ENCODE peak calls at places on chromosomes 4 and X, in eight cellular contexts. One of them, this sample, is unnamed.
A peak's percentile ranks its signal among the peaks of the same experiment; 100 is the strongest.

GRCh38 chr4:77268108-77268507 is 111.1 kb downstream of the CCNG2 start:
- DNase-seq in H9: no peak
- DNase-seq in A549: no peak
- DNase-seq in DND-41: no peak
- DNase-seq in upper lobe of right lung: no peak
- DNase-seq in ovary: no peak
- DNase-seq in fibroblast of pulmonary artery: no peak
- DNase-seq in glutamatergic neuron: no peak
- DNase-seq in this sample: no peak

GRCh38 chr4:80097395-80098177 is 24.6 kb upstream of the ANTXR2 start:
- DNase-seq in H9: no peak
- DNase-seq in A549: no peak
- DNase-seq in DND-41: no peak
- DNase-seq in upper lobe of right lung: no peak
- DNase-seq in ovary: no peak
- DNase-seq in fibroblast of pulmonary artery: peak; percentile 94
- DNase-seq in glutamatergic neuron: no peak
- DNase-seq in this sample: peak; percentile 56

GRCh38 chrX:2311483-2311882 is 189.3 kb downstream of the DHRSX start:
- DNase-seq in H9: peak; percentile 68
- DNase-seq in A549: no peak
- DNase-seq in DND-41: no peak
- DNase-seq in upper lobe of right lung: no peak
- DNase-seq in ovary: no peak
- DNase-seq in fibroblast of pulmonary artery: no peak
- DNase-seq in glutamatergic neuron: peak; percentile 46
- DNase-seq in this sample: no peak

GRCh38 chr4:107893171-107894137 is 37.9 kb upstream of the CYP2U1 start:
- DNase-seq in H9: no peak
- DNase-seq in A549: no peak
- DNase-seq in DND-41: no peak
- DNase-seq in upper lobe of right lung: no peak
- DNase-seq in ovary: no peak
- DNase-seq in fibroblast of pulmonary artery: peak; percentile 53
- DNase-seq in glutamatergic neuron: no peak
- DNase-seq in this sample: no peak

GRCh38 chr4:160724063-160724462 is 1439.7 kb downstream of the FSTL5 start:
- DNase-seq in H9: no peak
- DNase-seq in A549: no peak
- DNase-seq in DND-41: no peak
- DNase-seq in upper lobe of right lung: no peak
- DNase-seq in ovary: no peak
- DNase-seq in fibroblast of pulmonary artery: no peak
- DNase-seq in glutamatergic neuron: no peak
- DNase-seq in this sample: no peak

GRCh38 chr4:183504930-183505555 is at the start of gene ING2:
- DNase-seq in H9: no peak
- DNase-seq in A549: peak; percentile 54
- DNase-seq in DND-41: no peak
- DNase-seq in upper lobe of right lung: no peak
- DNase-seq in ovary: peak; percentile 73
- DNase-seq in fibroblast of pulmonary artery: no peak
- DNase-seq in glutamatergic neuron: peak; percentile 74
- DNase-seq in this sample: peak; percentile 20

GRCh38 chrX:129793604-129794191 is 13.9 kb downstream of the SASH3 start:
- DNase-seq in H9: no peak
- DNase-seq in A549: no peak
- DNase-seq in DND-41: peak; percentile 29
- DNase-seq in upper lobe of right lung: no peak
- DNase-seq in ovary: no peak
- DNase-seq in fibroblast of pulmonary artery: no peak
- DNase-seq in glutamatergic neuron: no peak
- DNase-seq in this sample: no peak

GRCh38 chrX:103792916-103793540 is 16.4 kb downstream of the PLP1 start:
- DNase-seq in H9: no peak
- DNase-seq in A549: no peak
- DNase-seq in DND-41: no peak
- DNase-seq in upper lobe of right lung: no peak
- DNase-seq in ovary: no peak
- DNase-seq in fibroblast of pulmonary artery: peak; percentile 81
- DNase-seq in glutamatergic neuron: no peak
- DNase-seq in this sample: no peak

GRCh38 chr4:4574052-4574451 is 32.2 kb upstream of the STX18 start:
- DNase-seq in H9: no peak
- DNase-seq in A549: no peak
- DNase-seq in DND-41: no peak
- DNase-seq in upper lobe of right lung: no peak
- DNase-seq in ovary: no peak
- DNase-seq in fibroblast of pulmonary artery: no peak
- DNase-seq in glutamatergic neuron: no peak
- DNase-seq in this sample: no peak

GRCh38 chr4:52824603-52825310 is 37.4 kb upstream of the RASL11B start:
- DNase-seq in H9: peak; percentile 21
- DNase-seq in A549: no peak
- DNase-seq in DND-41: no peak
- DNase-seq in upper lobe of right lung: no peak
- DNase-seq in ovary: peak; percentile 47
- DNase-seq in fibroblast of pulmonary artery: peak; percentile 50
- DNase-seq in glutamatergic neuron: no peak
- DNase-seq in this sample: peak; percentile 46

GRCh38 chr4:147987252-147987651 is 255.4 kb downstream of the ARHGAP10 start:
- DNase-seq in H9: no peak
- DNase-seq in A549: no peak
- DNase-seq in DND-41: no peak
- DNase-seq in upper lobe of right lung: no peak
- DNase-seq in ovary: no peak
- DNase-seq in fibroblast of pulmonary artery: no peak
- DNase-seq in glutamatergic neuron: no peak
- DNase-seq in this sample: no peak

GRCh38 chr4:128163177-128164117 is 102.3 kb downstream of the LARP1B start:
- DNase-seq in H9: no peak
- DNase-seq in A549: peak; percentile 28
- DNase-seq in DND-41: no peak
- DNase-seq in upper lobe of right lung: no peak
- DNase-seq in ovary: no peak
- DNase-seq in fibroblast of pulmonary artery: peak; percentile 81
- DNase-seq in glutamatergic neuron: no peak
- DNase-seq in this sample: no peak

GRCh38 chr4:112766422-112766821 is 129.5 kb downstream of the LARP7 start:
- DNase-seq in H9: no peak
- DNase-seq in A549: no peak
- DNase-seq in DND-41: no peak
- DNase-seq in upper lobe of right lung: no peak
- DNase-seq in ovary: no peak
- DNase-seq in fibroblast of pulmonary artery: peak; percentile 41
- DNase-seq in glutamatergic neuron: peak; percentile 49
- DNase-seq in this sample: no peak

GRCh38 chr4:17812125-17812524 is 1.3 kb downstream of the NCAPG start:
- DNase-seq in H9: no peak
- DNase-seq in A549: no peak
- DNase-seq in DND-41: no peak
- DNase-seq in upper lobe of right lung: no peak
- DNase-seq in ovary: no peak
- DNase-seq in fibroblast of pulmonary artery: no peak
- DNase-seq in glutamatergic neuron: no peak
- DNase-seq in this sample: no peak

GRCh38 chrX:40303256-40304077 is 205.7 kb upstream of the BCOR start:
- DNase-seq in H9: no peak
- DNase-seq in A549: no peak
- DNase-seq in DND-41: no peak
- DNase-seq in upper lobe of right lung: no peak
- DNase-seq in ovary: no peak
- DNase-seq in fibroblast of pulmonary artery: no peak
- DNase-seq in glutamatergic neuron: no peak
- DNase-seq in this sample: no peak

GRCh38 chr4:158778712-158779111 is 9.9 kb downstream of the FNIP2 start:
- DNase-seq in H9: no peak
- DNase-seq in A549: no peak
- DNase-seq in DND-41: no peak
- DNase-seq in upper lobe of right lung: no peak
- DNase-seq in ovary: no peak
- DNase-seq in fibroblast of pulmonary artery: no peak
- DNase-seq in glutamatergic neuron: no peak
- DNase-seq in this sample: no peak

GRCh38 chr4:139558235-139559094 is 2.4 kb upstream of the SETD7 start:
- DNase-seq in H9: no peak
- DNase-seq in A549: no peak
- DNase-seq in DND-41: no peak
- DNase-seq in upper lobe of right lung: no peak
- DNase-seq in ovary: peak; percentile 27
- DNase-seq in fibroblast of pulmonary artery: no peak
- DNase-seq in glutamatergic neuron: no peak
- DNase-seq in this sample: no peak

GRCh38 chrX:13695601-13696115 is 6.7 kb downstream of the RAB9A start:
- DNase-seq in H9: no peak
- DNase-seq in A549: no peak
- DNase-seq in DND-41: no peak
- DNase-seq in upper lobe of right lung: no peak
- DNase-seq in ovary: no peak
- DNase-seq in fibroblast of pulmonary artery: no peak
- DNase-seq in glutamatergic neuron: no peak
- DNase-seq in this sample: no peak

GRCh38 chrX:132957211-132958085 is 981 bp downstream of the HS6ST2 start:
- DNase-seq in H9: peak; percentile 58
- DNase-seq in A549: no peak
- DNase-seq in DND-41: peak; percentile 76
- DNase-seq in upper lobe of right lung: no peak
- DNase-seq in ovary: peak; percentile 58
- DNase-seq in fibroblast of pulmonary artery: peak; percentile 3
- DNase-seq in glutamatergic neuron: peak; percentile 65
- DNase-seq in this sample: no peak

GRCh38 chr4:143021384-143021783 is 163.3 kb upstream of the USP38 start:
- DNase-seq in H9: no peak
- DNase-seq in A549: no peak
- DNase-seq in DND-41: no peak
- DNase-seq in upper lobe of right lung: no peak
- DNase-seq in ovary: no peak
- DNase-seq in fibroblast of pulmonary artery: no peak
- DNase-seq in glutamatergic neuron: no peak
- DNase-seq in this sample: no peak

GRCh38 chrX:13263560-13264251 is 56.1 kb downstream of the ATXN3L start:
- DNase-seq in H9: no peak
- DNase-seq in A549: no peak
- DNase-seq in DND-41: no peak
- DNase-seq in upper lobe of right lung: no peak
- DNase-seq in ovary: no peak
- DNase-seq in fibroblast of pulmonary artery: no peak
- DNase-seq in glutamatergic neuron: no peak
- DNase-seq in this sample: no peak

GRCh38 chrX:23803931-23804381 is 21.0 kb downstream of the SAT1 start:
- DNase-seq in H9: no peak
- DNase-seq in A549: peak; percentile 70
- DNase-seq in DND-41: no peak
- DNase-seq in upper lobe of right lung: no peak
- DNase-seq in ovary: no peak
- DNase-seq in fibroblast of pulmonary artery: peak; percentile 94
- DNase-seq in glutamatergic neuron: no peak
- DNase-seq in this sample: peak; percentile 23

DNA sequence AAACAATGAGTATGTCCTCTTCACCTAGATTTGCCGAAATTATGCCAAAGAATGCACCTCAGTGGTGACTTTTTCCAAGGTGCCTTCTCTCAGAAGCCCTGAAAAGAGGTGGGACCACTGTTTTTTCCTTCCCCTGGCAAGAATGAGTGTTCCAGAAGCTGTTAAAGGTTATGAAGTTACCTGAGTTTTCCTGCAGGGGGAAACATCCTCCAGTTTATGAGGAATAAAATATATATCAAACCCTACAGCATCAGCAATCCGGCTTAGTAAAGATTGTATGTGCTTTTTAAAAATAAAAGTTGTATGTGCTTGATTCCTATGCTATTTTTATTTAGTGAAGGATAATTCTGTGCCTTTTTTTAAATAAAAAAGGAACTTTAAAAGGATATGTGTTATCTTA is 73.3 kb downstream of the RBM46 start:
- DNase-seq in H9: no peak
- DNase-seq in A549: no peak
- DNase-seq in DND-41: no peak
- DNase-seq in upper lobe of right lung: no peak
- DNase-seq in ovary: no peak
- DNase-seq in fibroblast of pulmonary artery: peak; percentile 52
- DNase-seq in glutamatergic neuron: no peak
- DNase-seq in this sample: no peak
- TF ChIP-seq CTCF in H9: peak; percentile 70
- TF ChIP-seq CTCF in A549: peak; percentile 40
- TF ChIP-seq CTCF in DND-41: peak; percentile 41
- TF ChIP-seq CTCF in upper lobe of right lung: peak; percentile 6
- TF ChIP-seq CTCF in ovary: no peak
- TF ChIP-seq CTCF in fibroblast of pulmonary artery: peak; percentile 44
- TF ChIP-seq CTCF in glutamatergic neuron: peak; percentile 57
- TF ChIP-seq CTCF in this sample: peak; percentile 49

GRCh38 chrX:8366491-8366890 is 98.1 kb upstream of the VCX3B start:
- DNase-seq in H9: no peak
- DNase-seq in A549: no peak
- DNase-seq in DND-41: no peak
- DNase-seq in upper lobe of right lung: no peak
- DNase-seq in ovary: no peak
- DNase-seq in fibroblast of pulmonary artery: no peak
- DNase-seq in glutamatergic neuron: no peak
- DNase-seq in this sample: no peak

GRCh38 chrX:8364369-8365141 is 100.1 kb upstream of the VCX3B start:
- DNase-seq in H9: peak; percentile 60
- DNase-seq in A549: no peak
- DNase-seq in DND-41: peak; percentile 23
- DNase-seq in upper lobe of right lung: no peak
- DNase-seq in ovary: no peak
- DNase-seq in fibroblast of pulmonary artery: peak; percentile 20
- DNase-seq in glutamatergic neuron: peak; percentile 39
- DNase-seq in this sample: peak; percentile 13
- TF ChIP-seq CTCF in H9: peak; percentile 88
- TF ChIP-seq CTCF in A549: peak; percentile 9
- TF ChIP-seq CTCF in DND-41: peak; percentile 55
- TF ChIP-seq CTCF in upper lobe of right lung: peak; percentile 32
- TF ChIP-seq CTCF in ovary: no peak
- TF ChIP-seq CTCF in fibroblast of pulmonary artery: peak; percentile 43
- TF ChIP-seq CTCF in glutamatergic neuron: peak; percentile 16
- TF ChIP-seq CTCF in this sample: peak; percentile 59

DNA sequence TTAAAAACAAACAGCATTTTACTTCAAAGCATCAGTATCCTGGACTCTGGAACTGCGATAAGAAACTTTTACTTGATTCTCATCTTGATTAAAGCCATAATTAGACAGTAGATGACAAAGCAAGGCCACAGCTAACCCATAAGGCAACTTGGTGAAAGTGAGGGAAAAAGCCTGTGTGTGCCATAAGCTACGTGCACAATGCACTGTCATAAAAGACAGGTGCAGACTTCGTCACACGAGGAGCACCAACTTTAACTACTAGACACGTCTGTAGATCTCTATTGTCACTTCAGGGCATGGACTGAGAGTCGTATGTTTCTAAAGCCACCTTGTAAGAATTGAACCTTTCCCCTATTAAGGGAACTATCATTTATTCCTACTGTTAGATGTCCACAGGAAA is 13.1 kb downstream of the CTPS2 start:
- DNase-seq in H9: no peak
- DNase-seq in A549: no peak
- DNase-seq in DND-41: no peak
- DNase-seq in upper lobe of right lung: no peak
- DNase-seq in ovary: no peak
- DNase-seq in fibroblast of pulmonary artery: no peak
- DNase-seq in glutamatergic neuron: no peak
- DNase-seq in this sample: no peak
- TF ChIP-seq CTCF in H9: no peak
- TF ChIP-seq CTCF in A549: no peak
- TF ChIP-seq CTCF in DND-41: no peak
- TF ChIP-seq CTCF in upper lobe of right lung: no peak
- TF ChIP-seq CTCF in ovary: no peak
- TF ChIP-seq CTCF in fibroblast of pulmonary artery: no peak
- TF ChIP-seq CTCF in glutamatergic neuron: no peak
- TF ChIP-seq CTCF in this sample: no peak

GRCh38 chr4:119242417-119242816 is 29.9 kb downstream of the USP53 start:
- DNase-seq in H9: no peak
- DNase-seq in A549: no peak
- DNase-seq in DND-41: no peak
- DNase-seq in upper lobe of right lung: no peak
- DNase-seq in ovary: no peak
- DNase-seq in fibroblast of pulmonary artery: no peak
- DNase-seq in glutamatergic neuron: no peak
- DNase-seq in this sample: no peak
- TF ChIP-seq CTCF in H9: no peak
- TF ChIP-seq CTCF in A549: no peak
- TF ChIP-seq CTCF in DND-41: no peak
- TF ChIP-seq CTCF in upper lobe of right lung: no peak
- TF ChIP-seq CTCF in ovary: no peak
- TF ChIP-seq CTCF in fibroblast of pulmonary artery: no peak
- TF ChIP-seq CTCF in glutamatergic neuron: no peak
- TF ChIP-seq CTCF in this sample: no peak

This sample was measured in left ventricle myocardium inferior.